ENCODE peak calls at places on chromosomes 4 and X, in eight cellular contexts. U, N, J, R, E, T, Q and Y are unnamed samples.

GRCh38 chr4:64784125-64784524 is 374.9 kb upstream of the TECRL start:
- DNase-seq in U (peak; percentile 97), N (no peak), J (no peak), R (peak; percentile 67), E (peak; percentile 82), T (no peak), Q (no peak), Y (peak; percentile 30)

GRCh38 chr4:188218392-188218791 is 79.2 kb downstream of the TRIML1 start:
- DNase-seq in U (no peak), N (no peak), J (no peak), R (no peak), E (no peak), T (no peak), Q (no peak), Y (no peak)

GRCh38 chr4:10403633-10404445 is 53.4 kb downstream of the ZNF518B start:
- DNase-seq in U (peak; percentile 15), N (peak; percentile 10), J (no peak), R (peak; percentile 6), E (no peak), T (peak; percentile 10), Q (peak; percentile 43), Y (peak; percentile 32)

GRCh38 chrX:13923845-13924244 is 105.8 kb downstream of the GEMIN8 start:
- DNase-seq in U (no peak), N (no peak), J (no peak), R (no peak), E (no peak), T (no peak), Q (no peak), Y (no peak)

GRCh38 chr4:7658297-7659204 is 223.8 kb upstream of the PSAPL1 start:
- DNase-seq in U (peak; percentile 79), N (no peak), J (no peak), R (no peak), E (no peak), T (peak; percentile 21), Q (no peak), Y (no peak)

GRCh38 chr4:79959652-79960051 is 113.4 kb downstream of the ANTXR2 start:
- DNase-seq in U (no peak), N (no peak), J (no peak), R (no peak), E (no peak), T (no peak), Q (no peak), Y (no peak)

GRCh38 chr4:54683616-54684346 is 26.0 kb downstream of the KIT start:
- DNase-seq in U (no peak), N (peak; percentile 13), J (no peak), R (no peak), E (no peak), T (no peak), Q (no peak), Y (peak; percentile 18)

GRCh38 chr4:92304636-92305035 is 870 bp downstream of the GRID2 start:
- DNase-seq in U (no peak), N (no peak), J (no peak), R (no peak), E (no peak), T (no peak), Q (peak; percentile 4), Y (no peak)

GRCh38 chr4:6568689-6569332 is 6.2 kb upstream of the MAN2B2 start:
- DNase-seq in U (peak; percentile 85), N (no peak), J (no peak), R (no peak), E (no peak), T (peak; percentile 70), Q (no peak), Y (peak; percentile 74)

GRCh38 chrX:154409222-154409871 is at the start of gene DNASE1L1:
- DNase-seq in U (peak; percentile 90), N (no peak), J (peak; percentile 71), R (no peak), E (peak; percentile 60), T (peak; percentile 85), Q (peak; percentile 90), Y (peak; percentile 87)

GRCh38 chr4:93359609-93360008 is 468.9 kb upstream of the ATOH1 start:
- DNase-seq in U (no peak), N (no peak), J (no peak), R (no peak), E (no peak), T (no peak), Q (no peak), Y (no peak)

DNA sequence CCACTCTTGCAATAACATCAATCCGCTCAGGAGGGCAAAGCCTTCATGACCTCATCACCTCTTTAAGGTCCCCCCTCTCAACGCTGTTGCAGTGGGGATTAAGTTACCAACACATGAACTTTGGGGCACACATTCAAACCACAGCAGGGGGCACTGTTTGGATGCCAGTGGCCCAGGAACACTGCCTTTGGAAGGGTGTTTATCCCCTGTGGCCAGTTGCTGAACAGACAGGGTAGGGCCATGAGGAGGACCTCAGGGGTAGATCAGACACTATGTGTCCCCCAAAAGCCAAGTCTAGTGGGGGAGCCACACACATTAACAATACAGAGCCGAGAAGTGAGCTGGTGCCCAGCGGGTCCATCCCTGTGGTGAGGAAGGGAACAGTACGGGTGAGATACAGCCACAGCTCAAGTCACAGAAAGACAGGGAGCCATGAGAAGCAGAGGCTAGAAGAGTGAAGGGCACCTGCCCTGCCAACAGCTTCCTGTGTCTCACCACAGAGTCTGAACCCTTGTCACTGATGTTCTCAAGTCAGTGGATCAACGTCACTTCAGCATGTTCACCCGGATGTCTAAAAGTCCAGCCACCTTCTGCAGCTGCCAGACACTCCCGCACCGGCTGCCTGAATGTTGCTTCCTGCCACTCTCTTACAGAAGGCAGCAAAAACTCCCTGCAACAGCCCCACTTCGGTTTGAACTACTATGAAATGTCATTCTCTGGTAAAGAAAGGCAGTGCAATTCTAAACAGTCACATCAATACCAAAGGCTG is 19.9 kb upstream of the MXD4 start:
- DNase-seq in U (no peak), N (no peak), J (no peak), R (no peak), E (no peak), T (no peak), Q (no peak), Y (no peak)
- TF ChIP-seq CTCF in U (no peak), N (no peak), J (no peak), R (peak; percentile 29), E (peak; percentile 2), T (no peak), Q (no peak), Y (peak; percentile 25)

GRCh38 chrX:119573840-119574393 is 446 bp upstream of the UBE2A start:
- DNase-seq in U (peak; percentile 55), N (no peak), J (peak; percentile 17), R (no peak), E (no peak), T (peak; percentile 29), Q (peak; percentile 17), Y (peak; percentile 50)
- H3K4me3 ChIP-seq in U (peak overlapping the region; percentile 61), N (peak overlapping the region; percentile 80), J (peak overlapping the region; percentile 79), R (peak overlapping the region; percentile 73), E (peak overlapping the region; percentile 69), T (peak overlapping the region; percentile 69), Q (peak overlapping the region; percentile 57), Y (peak overlapping the region; percentile 65)

GRCh38 chr4:184447664-184448063 is 26.7 kb downstream of the IRF2 start:
- DNase-seq in U (no peak), N (no peak), J (no peak), R (no peak), E (no peak), T (no peak), Q (no peak), Y (no peak)
- TF ChIP-seq CTCF in U (no peak), N (no peak), J (no peak), R (no peak), E (no peak), T (no peak), Q (no peak), Y (no peak)

GRCh38 chr4:152348670-152349069 is 187.2 kb downstream of the FBXW7 start:
- DNase-seq in U (peak; percentile 10), N (no peak), J (no peak), R (no peak), E (no peak), T (no peak), Q (no peak), Y (peak; percentile 26)
- H3K4me3 ChIP-seq in U (no peak overlapping the region), N (no peak overlapping the region), J (no peak overlapping the region), R (no peak overlapping the region), E (no peak overlapping the region), T (no peak overlapping the region), Q (no peak overlapping the region), Y (no peak overlapping the region)

DNA sequence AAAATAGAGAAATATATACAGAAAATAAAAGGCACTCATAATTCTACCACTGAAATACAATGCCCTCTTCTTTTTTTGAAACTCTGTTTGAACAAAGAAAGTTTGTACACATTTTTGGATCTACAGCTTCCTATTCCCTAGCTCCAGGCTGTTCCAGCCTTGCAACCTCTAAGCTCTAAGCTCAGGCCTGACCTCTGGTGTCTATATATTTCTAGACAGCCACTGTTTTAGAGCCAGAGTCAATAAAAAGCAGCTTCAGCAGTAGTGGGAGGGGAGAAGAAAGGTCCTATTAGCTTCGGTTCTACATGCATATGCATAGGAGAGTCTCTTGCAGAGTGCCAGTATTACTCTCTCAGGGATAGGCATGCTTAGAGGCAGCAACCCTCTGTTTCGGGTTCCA is 39.7 kb downstream of the CLDN2 start:
- DNase-seq in U (no peak), N (no peak), J (no peak), R (no peak), E (no peak), T (peak; percentile 42), Q (peak; percentile 50), Y (peak; percentile 35)
- TF ChIP-seq CTCF in U (no peak), N (peak; percentile 55), J (no peak), R (peak; percentile 58), E (no peak), T (peak; percentile 25), Q (peak; percentile 25), Y (peak; percentile 37)

GRCh38 chrX:40953369-40953768 is 131.9 kb upstream of the USP9X start:
- DNase-seq in U (no peak), N (no peak), J (no peak), R (no peak), E (no peak), T (no peak), Q (no peak), Y (no peak)

GRCh38 chrX:40950546-40950945 is 134.7 kb upstream of the USP9X start:
- DNase-seq in U (no peak), N (no peak), J (no peak), R (no peak), E (no peak), T (no peak), Q (no peak), Y (no peak)

GRCh38 chrX:40949071-40949470 is 136.2 kb upstream of the USP9X start:
- DNase-seq in U (no peak), N (no peak), J (no peak), R (no peak), E (no peak), T (no peak), Q (no peak), Y (no peak)

GRCh38 chrX:40947276-40947675 is 138.0 kb upstream of the USP9X start:
- DNase-seq in U (peak; percentile 83), N (no peak), J (no peak), R (no peak), E (peak; percentile 26), T (peak; percentile 41), Q (peak; percentile 15), Y (peak; percentile 68)

DNA sequence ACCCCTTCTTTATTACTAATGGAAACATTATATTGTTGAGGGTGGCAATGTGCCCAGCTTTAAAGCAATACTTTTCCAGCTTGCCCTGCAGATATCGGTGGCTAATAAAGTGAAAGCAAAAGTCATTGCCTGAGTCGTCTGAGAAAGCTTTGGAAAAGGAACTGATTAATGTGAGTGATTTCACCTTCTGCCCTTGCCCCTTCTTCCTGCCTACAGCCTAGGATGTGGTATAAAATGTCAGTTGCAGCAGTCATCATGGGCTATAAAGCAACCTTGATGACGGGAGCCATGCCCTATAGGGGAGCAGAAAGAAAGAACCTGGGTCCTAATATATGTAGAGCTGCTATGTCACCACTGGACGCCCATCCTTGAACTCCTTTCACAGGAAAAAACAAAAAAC is 132.4 kb upstream of the USP9X start:
- DNase-seq in U (peak; percentile 9), N (no peak), J (no peak), R (no peak), E (no peak), T (peak; percentile 20), Q (no peak), Y (peak; percentile 28)
- H3K4me3 ChIP-seq in U (peak overlapping the region; percentile 18), N (no peak overlapping the region), J (peak overlapping the region; percentile 45), R (peak overlapping the region; percentile 33), E (no peak overlapping the region), T (peak overlapping the region; percentile 21), Q (no peak overlapping the region), Y (no peak overlapping the region)